ENCODE peak calls at places on chromosomes 5 and 9, in five cellular contexts. P, Z, O, N and Y are unnamed samples. For H3K27me3, the result is how much of the 10 kb centered on the place peaks cover.

GRCh38 chr5:123000731-123001130 is 35.8 kb downstream of the PPIC start:
- DNase-seq in P (no peak), Z (no peak), O (no peak), N (no peak), Y (no peak)

GRCh38 chr5:72387985-72388384 is 67.8 kb downstream of the PTCD2 start:
- DNase-seq in P (no peak), Z (no peak), O (no peak), N (peak), Y (peak)

GRCh38 chr5:36607114-36607561 is 732 bp downstream of the SLC1A3 start:
- DNase-seq in P (no peak), Z (no peak), O (no peak), N (peak), Y (peak)

GRCh38 chr5:138898336-138898735 is 23.2 kb upstream of the LRRTM2 start:
- DNase-seq in P (no peak), Z (no peak), O (no peak), N (no peak), Y (no peak)

GRCh38 chr9:90789862-90790261 is 11.8 kb upstream of the SYK start:
- DNase-seq in P (no peak), Z (no peak), O (no peak), N (no peak), Y (no peak)

GRCh38 chr5:151157426-151158286 is at the start of gene ANXA6:
- DNase-seq in P (peak), Z (peak), O (peak), N (peak), Y (peak)

GRCh38 chr9:36997414-36997813 is 36.7 kb downstream of the PAX5 start:
- DNase-seq in P (peak), Z (no peak), O (no peak), N (no peak), Y (peak)

GRCh38 chr5:103475629-103476240 is 86.9 kb downstream of the NUDT12 start:
- DNase-seq in P (peak), Z (peak), O (peak), N (peak), Y (peak)

GRCh38 chr5:88831856-88832255 is 51.1 kb downstream of the MEF2C start:
- DNase-seq in P (no peak), Z (no peak), O (peak), N (no peak), Y (no peak)

GRCh38 chr5:137791803-137792202 is 37.6 kb upstream of the HNRNPA0 start:
- DNase-seq in P (no peak), Z (no peak), O (no peak), N (no peak), Y (no peak)

GRCh38 chr9:106733828-106734227 is 129.1 kb upstream of the ZNF462 start:
- DNase-seq in P (no peak), Z (no peak), O (no peak), N (no peak), Y (no peak)

GRCh38 chr9:80218336-80218735 is 646.6 kb downstream of the TLE4 start:
- DNase-seq in P (no peak), Z (no peak), O (no peak), N (no peak), Y (no peak)

GRCh38 chr9:74736635-74737034 is 151.1 kb downstream of the TRPM6 start:
- DNase-seq in P (no peak), Z (no peak), O (no peak), N (no peak), Y (no peak)

GRCh38 chr5:173853370-173854131 is 34.6 kb upstream of the CPEB4 start:
- DNase-seq in P (no peak), Z (no peak), O (peak), N (no peak), Y (peak)

GRCh38 chr9:71706172-71706571 is 62.1 kb downstream of the CEMIP2 start:
- DNase-seq in P (no peak), Z (no peak), O (no peak), N (no peak), Y (no peak)

GRCh38 chr5:149697001-149697400 is 33.1 kb upstream of the PPARGC1B start:
- DNase-seq in P (no peak), Z (no peak), O (no peak), N (peak), Y (peak)

GRCh38 chr5:65262094-65262493 is 219.6 kb downstream of the ADAMTS6 start:
- DNase-seq in P (no peak), Z (no peak), O (no peak), N (no peak), Y (peak)

GRCh38 chr5:80082731-80083114 is 47.6 kb downstream of the THBS4 start:
- DNase-seq in P (peak), Z (no peak), O (peak), N (peak), Y (peak)

GRCh38 chr9:137494104-137494544 is 35.0 kb upstream of the NSMF start:
- DNase-seq in P (peak), Z (no peak), O (no peak), N (no peak), Y (no peak)

GRCh38 chr9:123929870-123930831 is at the start of gene DENND1A:
- DNase-seq in P (peak), Z (peak), O (peak), N (peak), Y (peak)

GRCh38 chr9:132168347-132168746 is 6.5 kb downstream of the NTNG2 start:
- DNase-seq in P (peak), Z (no peak), O (no peak), N (no peak), Y (no peak)

GRCh38 chr9:109477269-109478203 is 20.6 kb downstream of the PTPN3 start:
- DNase-seq in P (no peak), Z (peak), O (no peak), N (no peak), Y (no peak)

GRCh38 chr5:98997000-98997399 is 68.2 kb upstream of the CHD1 start:
- DNase-seq in P (peak), Z (peak), O (no peak), N (peak), Y (peak)

GRCh38 chr5:53714324-53715010 is 154.0 kb downstream of the NDUFS4 start:
- DNase-seq in P (no peak), Z (no peak), O (no peak), N (no peak), Y (peak)

GRCh38 chr5:27727254-27727653 is 688.9 kb upstream of the CDH9 start:
- DNase-seq in P (no peak), Z (no peak), O (no peak), N (no peak), Y (no peak)
- H3K27me3 ChIP-seq in P (under half), Z (under half), O (under half), N (under half), Y (under half)

DNA sequence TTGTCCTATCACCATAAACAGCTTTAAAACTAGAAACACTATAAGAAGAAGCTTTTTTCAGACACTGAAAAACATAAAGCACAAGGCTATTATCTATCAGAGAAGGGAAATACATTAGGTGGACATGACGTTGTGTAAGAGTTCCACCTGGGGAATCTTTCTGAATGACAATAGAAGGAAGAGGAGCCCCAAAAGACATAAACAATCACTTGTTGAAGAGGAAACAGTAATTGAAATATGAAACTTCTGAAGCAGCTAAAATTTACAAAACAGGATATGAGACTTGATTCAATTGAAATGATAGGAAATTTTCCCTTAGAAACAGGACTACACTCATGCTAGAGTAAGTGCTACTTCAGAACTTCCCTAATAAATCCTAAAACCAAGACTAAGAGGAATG is 933.6 kb downstream of the EFNA5 start:
- DNase-seq in P (no peak), Z (no peak), O (no peak), N (no peak), Y (no peak)
- H2AFZ ChIP-seq in P (no peak), Z (no peak), O (no peak), N (no peak), Y (no peak)

GRCh38 chr9:108245901-108246300 is 609.9 kb downstream of the ACTL7B start:
- DNase-seq in P (no peak), Z (no peak), O (no peak), N (peak), Y (no peak)

GRCh38 chr9:108245331-108245730 is 610.5 kb downstream of the ACTL7B start:
- DNase-seq in P (no peak), Z (no peak), O (no peak), N (peak), Y (no peak)

GRCh38 chr9:108241384-108241783 is 614.4 kb downstream of the ACTL7B start:
- DNase-seq in P (no peak), Z (no peak), O (no peak), N (no peak), Y (peak)

GRCh38 chr9:108244676-108245075 is 611.1 kb downstream of the ACTL7B start:
- DNase-seq in P (no peak), Z (no peak), O (no peak), N (no peak), Y (no peak)
- H3K27ac ChIP-seq in P (no peak), Z (no peak), O (no peak), N (no peak), Y (no peak)

DNA sequence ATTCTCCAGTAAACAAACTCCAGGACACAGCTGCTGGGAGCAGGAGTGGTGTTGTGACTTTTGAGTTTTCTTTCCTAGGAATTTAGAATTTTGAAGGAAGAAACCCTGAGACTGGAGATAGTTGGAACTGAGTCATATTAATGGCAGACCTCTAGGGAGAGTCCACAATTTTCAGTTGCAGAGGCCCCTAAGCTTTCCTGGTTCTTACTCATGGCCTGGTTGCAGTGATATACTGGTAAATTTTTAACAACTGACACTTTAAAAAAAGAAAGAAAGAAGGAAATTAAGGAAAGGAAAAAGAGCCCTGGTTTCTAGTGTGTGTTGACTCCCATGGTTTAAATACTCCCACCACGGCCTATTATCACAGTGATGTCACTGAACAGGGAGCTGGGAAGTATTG is 59.9 kb downstream of the GGTA1 start:
- DNase-seq in P (peak), Z (no peak), O (no peak), N (peak), Y (no peak)
- H3K27me3 ChIP-seq in P (under half), Z (under half), O (under half), N (under half), Y (half or more)

GRCh38 chr9:94997727-94998126 is 271.2 kb downstream of the AOPEP start:
- DNase-seq in P (no peak), Z (no peak), O (no peak), N (no peak), Y (no peak)

GRCh38 chr9:95003694-95004451 is 277.4 kb downstream of the AOPEP start:
- DNase-seq in P (peak), Z (peak), O (peak), N (peak), Y (peak)

GRCh38 chr9:95001720-95002119 is 275.2 kb downstream of the AOPEP start:
- DNase-seq in P (no peak), Z (no peak), O (no peak), N (no peak), Y (no peak)

GRCh38 chr9:94999832-95000231 is 273.3 kb downstream of the AOPEP start:
- DNase-seq in P (no peak), Z (no peak), O (no peak), N (no peak), Y (no peak)

DNA sequence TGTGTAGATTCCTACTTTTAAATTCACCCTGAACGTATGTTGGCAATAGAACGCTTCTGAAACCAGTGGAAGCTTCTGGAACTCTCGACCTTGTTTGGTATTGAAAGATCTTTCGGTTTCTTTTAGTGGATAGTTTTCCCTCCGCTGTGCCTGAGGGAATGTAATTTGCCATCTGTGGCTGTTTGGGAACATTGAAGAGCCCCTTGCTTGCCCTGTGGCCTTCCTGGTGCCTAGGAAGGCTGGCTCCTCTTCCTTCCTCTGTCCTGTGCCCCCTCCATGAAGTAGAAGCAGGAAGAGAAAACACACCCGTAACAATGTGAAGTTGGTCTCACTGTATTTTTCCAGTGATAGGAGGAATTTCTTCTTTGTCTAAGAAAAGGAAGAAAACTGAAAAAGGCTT is 274.3 kb downstream of the AOPEP start:
- DNase-seq in P (no peak), Z (no peak), O (no peak), N (no peak), Y (no peak)
- H2AFZ ChIP-seq in P (no peak), Z (no peak), O (no peak), N (no peak), Y (no peak)

GRCh38 chr5:38292228-38292627 is 33.9 kb downstream of the EGFLAM start:
- DNase-seq in P (no peak), Z (peak), O (no peak), N (no peak), Y (no peak)
- H3K27ac ChIP-seq in P (no peak), Z (no peak), O (no peak), N (no peak), Y (no peak)